ENCODE peak calls at places on chromosomes 1 and 21, in nine cellular contexts. L, O, B, Y, J, K, V, P and H are unnamed samples.

GRCh38 chr1:26094677-26095383 is 16.8 kb upstream of the PDIK1L start:
- DNase-seq in L (no peak), O (no peak), B (peak), Y (no peak), J (no peak), K (peak), V (peak), P (peak), H (no peak)

GRCh38 chr1:48109390-48110009 is 112.3 kb upstream of the TRABD2B start:
- DNase-seq in L (no peak), O (no peak), B (peak), Y (no peak), J (no peak), K (peak), V (peak), P (peak), H (peak)

GRCh38 chr21:27505516-27505915 is 538.6 kb upstream of the ADAMTS5 start:
- DNase-seq in L (no peak), O (no peak), B (no peak), Y (peak), J (no peak), K (peak), V (peak), P (no peak), H (no peak)

GRCh38 chr1:46295306-46295705 is 8.1 kb downstream of the LRRC41 start:
- DNase-seq in L (no peak), O (no peak), B (no peak), Y (no peak), J (no peak), K (no peak), V (no peak), P (no peak), H (no peak)

GRCh38 chr1:210850556-210850955 is 283.4 kb downstream of the KCNH1 start:
- DNase-seq in L (no peak), O (no peak), B (no peak), Y (no peak), J (peak), K (no peak), V (no peak), P (no peak), H (no peak)

GRCh38 chr1:234611799-234612351 is 1.9 kb upstream of the IRF2BP2 start:
- DNase-seq in L (no peak), O (peak), B (peak), Y (no peak), J (no peak), K (no peak), V (peak), P (no peak), H (no peak)

GRCh38 chr1:108049083-108049819 is 84.3 kb upstream of the VAV3 start:
- DNase-seq in L (peak), O (peak), B (peak), Y (no peak), J (peak), K (peak), V (peak), P (peak), H (no peak)

GRCh38 chr1:62906428-62906886 is 122.5 kb downstream of the ATG4C start:
- DNase-seq in L (no peak), O (peak), B (no peak), Y (peak), J (no peak), K (peak), V (peak), P (no peak), H (no peak)

GRCh38 chr21:29295066-29295650 is 3.6 kb upstream of the BACH1 start:
- DNase-seq in L (no peak), O (peak), B (no peak), Y (no peak), J (no peak), K (no peak), V (no peak), P (no peak), H (no peak)

GRCh38 chr1:12604114-12604874 is 13.7 kb downstream of the DHRS3 start:
- DNase-seq in L (peak), O (peak), B (peak), Y (peak), J (no peak), K (peak), V (peak), P (peak), H (peak)

GRCh38 chr21:26909972-26910371 is 56.9 kb downstream of the ADAMTS5 start:
- DNase-seq in L (no peak), O (no peak), B (peak), Y (no peak), J (no peak), K (no peak), V (peak), P (no peak), H (no peak)

GRCh38 chr1:63794927-63795326 is 21.1 kb downstream of the ROR1 start:
- DNase-seq in L (no peak), O (no peak), B (no peak), Y (no peak), J (no peak), K (no peak), V (peak), P (no peak), H (no peak)

GRCh38 chr1:154431586-154432373 is 26.6 kb downstream of the IL6R start:
- DNase-seq in L (no peak), O (peak), B (peak), Y (peak), J (no peak), K (peak), V (peak), P (no peak), H (no peak)

GRCh38 chr1:55277377-55278130 is 62.4 kb upstream of the USP24 start:
- DNase-seq in L (peak), O (peak), B (peak), Y (no peak), J (peak), K (peak), V (peak), P (peak), H (peak)

GRCh38 chr1:28418278-28418637 is 48.7 kb downstream of the PHACTR4 start:
- DNase-seq in L (no peak), O (no peak), B (no peak), Y (no peak), J (no peak), K (no peak), V (no peak), P (no peak), H (no peak)

GRCh38 chr1:41898191-41898713 is 20.5 kb downstream of the HIVEP3 start:
- DNase-seq in L (peak), O (peak), B (peak), Y (no peak), J (no peak), K (peak), V (peak), P (no peak), H (no peak)

GRCh38 chr1:204077979-204078696 is 5.2 kb downstream of the SOX13 start:
- DNase-seq in L (no peak), O (no peak), B (peak), Y (no peak), J (peak), K (no peak), V (peak), P (peak), H (peak)

GRCh38 chr1:182646739-182647138 is 37.6 kb downstream of the RGS8 start:
- DNase-seq in L (no peak), O (no peak), B (no peak), Y (no peak), J (no peak), K (no peak), V (no peak), P (no peak), H (no peak)

GRCh38 chr21:36325373-36326010 is 5.5 kb downstream of the MORC3 start:
- DNase-seq in L (no peak), O (no peak), B (no peak), Y (no peak), J (no peak), K (no peak), V (no peak), P (no peak), H (no peak)

GRCh38 chr1:25232027-25232865 is at the start of gene SYF2:
- DNase-seq in L (peak), O (peak), B (peak), Y (peak), J (peak), K (peak), V (peak), P (peak), H (peak)

GRCh38 chr1:153192697-153193096 is 10.5 kb upstream of the LELP1 start:
- DNase-seq in L (no peak), O (no peak), B (peak), Y (no peak), J (no peak), K (no peak), V (no peak), P (no peak), H (peak)

GRCh38 chr1:199743227-199743626 is 284.3 kb upstream of the NR5A2 start:
- DNase-seq in L (no peak), O (no peak), B (no peak), Y (no peak), J (no peak), K (peak), V (no peak), P (no peak), H (no peak)

GRCh38 chr1:211633523-211633843 is 41.9 kb downstream of the NEK2 start:
- DNase-seq in L (no peak), O (no peak), B (no peak), Y (no peak), J (no peak), K (no peak), V (no peak), P (no peak), H (no peak)

GRCh38 chr21:35578831-35579470 is 481.4 kb downstream of the SETD4 start:
- DNase-seq in L (no peak), O (peak), B (no peak), Y (no peak), J (no peak), K (no peak), V (peak), P (no peak), H (no peak)

GRCh38 chr1:88398338-88398737 is 285.7 kb upstream of the PKN2 start:
- DNase-seq in L (no peak), O (no peak), B (peak), Y (no peak), J (no peak), K (no peak), V (no peak), P (no peak), H (no peak)

GRCh38 chr1:184686540-184686939 is 68.1 kb downstream of the EDEM3 start:
- DNase-seq in L (no peak), O (no peak), B (no peak), Y (peak), J (no peak), K (no peak), V (peak), P (no peak), H (no peak)

GRCh38 chr1:161260939-161261858 is 2.7 kb downstream of the PCP4L1 start:
- DNase-seq in L (no peak), O (no peak), B (no peak), Y (no peak), J (peak), K (no peak), V (no peak), P (no peak), H (no peak)